ENCODE peak calls at places on chromosomes 7 and 10, in six cellular contexts. One of them, this sample, is unnamed.

GRCh38 chr7:117149692-117150091 is 173.2 kb downstream of the WNT2 start:
- DNase-seq in Calu3: no peak
- DNase-seq in suprapubic skin: no peak
- DNase-seq in right atrium auricular region: no peak
- DNase-seq in AG09319: no peak
- DNase-seq in cardiac fibroblast: no peak
- DNase-seq in this sample: no peak

GRCh38 chr7:56033671-56034432 is 17.4 kb downstream of the PSPH start:
- DNase-seq in Calu3: peak
- DNase-seq in suprapubic skin: no peak
- DNase-seq in right atrium auricular region: no peak
- DNase-seq in AG09319: no peak
- DNase-seq in cardiac fibroblast: peak
- DNase-seq in this sample: peak

GRCh38 chr7:124752310-124752709 is 13.3 kb downstream of the GPR37 start:
- DNase-seq in Calu3: no peak
- DNase-seq in suprapubic skin: no peak
- DNase-seq in right atrium auricular region: no peak
- DNase-seq in AG09319: no peak
- DNase-seq in cardiac fibroblast: no peak
- DNase-seq in this sample: no peak

GRCh38 chr10:133277993-133278576 is 1.4 kb upstream of the ADAM8 start:
- DNase-seq in Calu3: no peak
- DNase-seq in suprapubic skin: peak
- DNase-seq in right atrium auricular region: no peak
- DNase-seq in AG09319: no peak
- DNase-seq in cardiac fibroblast: no peak
- DNase-seq in this sample: no peak

GRCh38 chr10:101085846-101086245 is 24.1 kb downstream of the KAZALD1 start:
- DNase-seq in Calu3: no peak
- DNase-seq in suprapubic skin: no peak
- DNase-seq in right atrium auricular region: no peak
- DNase-seq in AG09319: no peak
- DNase-seq in cardiac fibroblast: no peak
- DNase-seq in this sample: no peak

GRCh38 chr10:5038703-5039102 is 35.0 kb upstream of the AKR1C2 start:
- DNase-seq in Calu3: no peak
- DNase-seq in suprapubic skin: no peak
- DNase-seq in right atrium auricular region: no peak
- DNase-seq in AG09319: no peak
- DNase-seq in cardiac fibroblast: no peak
- DNase-seq in this sample: no peak

GRCh38 chr10:62637249-62638061 is 167.1 kb upstream of the ADO start:
- DNase-seq in Calu3: peak
- DNase-seq in suprapubic skin: no peak
- DNase-seq in right atrium auricular region: no peak
- DNase-seq in AG09319: no peak
- DNase-seq in cardiac fibroblast: peak
- DNase-seq in this sample: no peak

GRCh38 chr10:110013615-110014293 is 6.0 kb downstream of the ADD3 start:
- DNase-seq in Calu3: peak
- DNase-seq in suprapubic skin: no peak
- DNase-seq in right atrium auricular region: no peak
- DNase-seq in AG09319: no peak
- DNase-seq in cardiac fibroblast: peak
- DNase-seq in this sample: no peak

DNA sequence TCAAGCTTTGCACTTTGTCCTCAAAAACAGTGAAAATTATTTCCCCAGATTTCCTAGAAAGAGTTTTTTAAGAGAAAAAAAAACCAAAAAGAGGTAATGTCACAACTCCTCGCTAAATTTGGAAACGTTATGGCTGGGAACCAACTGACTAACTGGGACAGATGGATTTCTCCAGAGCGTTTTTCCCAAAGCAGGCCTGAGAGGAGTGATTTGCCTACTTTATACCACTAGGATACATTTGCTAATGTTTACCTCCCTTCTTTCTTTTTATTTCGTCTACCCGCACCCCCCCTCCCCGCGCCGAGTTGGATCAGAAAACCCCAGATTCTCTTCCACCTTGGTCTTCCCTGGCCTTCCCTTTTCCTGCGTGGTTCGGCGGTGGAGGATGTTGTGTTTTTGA is 7.2 kb downstream of the CPA2 start:
- DNase-seq in Calu3: no peak
- DNase-seq in suprapubic skin: no peak
- DNase-seq in right atrium auricular region: no peak
- DNase-seq in AG09319: peak
- DNase-seq in cardiac fibroblast: peak
- DNase-seq in this sample: no peak
- TF ChIP-seq CTCF in Calu3: no peak
- TF ChIP-seq CTCF in suprapubic skin: no peak
- TF ChIP-seq CTCF in right atrium auricular region: no peak
- TF ChIP-seq CTCF in AG09319: no peak
- TF ChIP-seq CTCF in cardiac fibroblast: peak
- TF ChIP-seq CTCF in this sample: no peak

DNA sequence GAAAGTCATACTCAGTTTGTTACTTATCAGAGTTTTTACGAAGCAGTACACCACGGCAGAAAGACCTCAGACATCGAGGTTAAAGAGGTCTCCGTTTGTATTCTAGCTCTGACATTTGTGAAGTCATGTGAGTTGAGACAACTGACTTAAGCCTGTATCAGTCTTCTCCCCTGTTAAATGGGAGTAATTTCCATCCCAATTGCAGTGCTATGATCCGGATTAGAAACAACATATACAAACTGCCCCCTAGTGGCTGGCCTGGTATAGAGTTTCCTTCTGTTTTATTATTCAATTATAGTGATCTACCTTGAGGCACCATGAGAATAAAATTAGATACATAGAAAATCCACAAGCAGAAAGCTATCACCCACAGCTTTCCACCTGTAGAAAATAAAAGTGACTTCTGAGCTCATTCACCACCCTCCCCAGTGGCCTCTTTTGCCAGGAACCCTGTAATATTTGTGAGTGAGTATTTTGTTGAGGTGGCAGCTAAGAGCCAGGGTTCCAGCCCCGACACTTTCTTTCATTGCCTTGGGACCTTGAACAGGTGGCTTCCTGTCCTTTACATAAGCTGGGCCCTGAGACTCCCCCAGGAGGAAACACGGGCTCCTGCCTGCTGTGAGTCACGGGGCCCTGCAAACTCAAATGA is 607.2 kb upstream of the MGMT start:
- DNase-seq in Calu3: peak
- DNase-seq in suprapubic skin: no peak
- DNase-seq in right atrium auricular region: peak
- DNase-seq in AG09319: no peak
- DNase-seq in cardiac fibroblast: peak
- DNase-seq in this sample: no peak
- TF ChIP-seq CTCF in Calu3: peak
- TF ChIP-seq CTCF in suprapubic skin: peak
- TF ChIP-seq CTCF in right atrium auricular region: peak
- TF ChIP-seq CTCF in AG09319: peak
- TF ChIP-seq CTCF in cardiac fibroblast: peak
- TF ChIP-seq CTCF in this sample: peak

GRCh38 chr10:96317067-96317833 is 13.0 kb downstream of the DNTT start:
- DNase-seq in Calu3: no peak
- DNase-seq in suprapubic skin: no peak
- DNase-seq in right atrium auricular region: no peak
- DNase-seq in AG09319: no peak
- DNase-seq in cardiac fibroblast: no peak
- DNase-seq in this sample: no peak
- TF ChIP-seq CTCF in Calu3: no peak
- TF ChIP-seq CTCF in suprapubic skin: no peak
- TF ChIP-seq CTCF in right atrium auricular region: no peak
- TF ChIP-seq CTCF in AG09319: no peak
- TF ChIP-seq CTCF in cardiac fibroblast: no peak
- TF ChIP-seq CTCF in this sample: no peak

DNA sequence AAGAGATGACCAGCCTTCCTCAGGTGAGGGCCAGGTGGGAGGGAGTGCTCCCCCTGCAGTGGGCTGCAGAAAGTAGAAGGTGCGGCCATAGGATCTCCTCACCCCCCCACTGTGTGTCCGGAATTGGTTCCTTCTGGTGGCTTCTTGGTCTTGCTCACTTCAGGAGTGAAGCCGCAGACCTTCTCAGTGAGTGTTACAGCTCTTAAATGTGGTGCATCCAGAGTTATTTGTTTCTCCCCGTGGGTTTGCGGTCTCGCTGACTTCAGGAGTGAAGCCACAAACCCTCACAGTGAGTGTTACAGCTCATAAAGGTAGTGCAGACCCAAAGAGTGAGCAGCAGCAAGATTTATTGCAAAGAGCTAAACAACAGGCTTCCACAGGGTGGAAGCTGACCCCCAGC is 90.3 kb upstream of the NPS start:
- DNase-seq in Calu3: no peak
- DNase-seq in suprapubic skin: no peak
- DNase-seq in right atrium auricular region: no peak
- DNase-seq in AG09319: no peak
- DNase-seq in cardiac fibroblast: no peak
- DNase-seq in this sample: no peak
- TF ChIP-seq CTCF in Calu3: no peak
- TF ChIP-seq CTCF in suprapubic skin: no peak
- TF ChIP-seq CTCF in right atrium auricular region: no peak
- TF ChIP-seq CTCF in AG09319: no peak
- TF ChIP-seq CTCF in cardiac fibroblast: no peak
- TF ChIP-seq CTCF in this sample: no peak

GRCh38 chr7:146772581-146772980 is 656.0 kb downstream of the CNTNAP2 start:
- DNase-seq in Calu3: no peak
- DNase-seq in suprapubic skin: no peak
- DNase-seq in right atrium auricular region: no peak
- DNase-seq in AG09319: no peak
- DNase-seq in cardiac fibroblast: no peak
- DNase-seq in this sample: no peak
- TF ChIP-seq CTCF in Calu3: no peak
- TF ChIP-seq CTCF in suprapubic skin: no peak
- TF ChIP-seq CTCF in right atrium auricular region: no peak
- TF ChIP-seq CTCF in AG09319: no peak
- TF ChIP-seq CTCF in cardiac fibroblast: no peak
- TF ChIP-seq CTCF in this sample: peak

GRCh38 chr7:128672927-128673517 is 930 bp downstream of the GARIN1A start:
- DNase-seq in Calu3: no peak
- DNase-seq in suprapubic skin: no peak
- DNase-seq in right atrium auricular region: no peak
- DNase-seq in AG09319: no peak
- DNase-seq in cardiac fibroblast: peak
- DNase-seq in this sample: no peak
- TF ChIP-seq CTCF in Calu3: no peak
- TF ChIP-seq CTCF in suprapubic skin: no peak
- TF ChIP-seq CTCF in right atrium auricular region: peak
- TF ChIP-seq CTCF in AG09319: peak
- TF ChIP-seq CTCF in cardiac fibroblast: peak
- TF ChIP-seq CTCF in this sample: peak

GRCh38 chr7:43450894-43451293 is 132.0 kb upstream of the STK17A start:
- DNase-seq in Calu3: no peak
- DNase-seq in suprapubic skin: no peak
- DNase-seq in right atrium auricular region: no peak
- DNase-seq in AG09319: no peak
- DNase-seq in cardiac fibroblast: no peak
- DNase-seq in this sample: no peak

GRCh38 chr7:43458746-43459337 is 124.1 kb upstream of the STK17A start:
- DNase-seq in Calu3: no peak
- DNase-seq in suprapubic skin: no peak
- DNase-seq in right atrium auricular region: no peak
- DNase-seq in AG09319: no peak
- DNase-seq in cardiac fibroblast: no peak
- DNase-seq in this sample: no peak

GRCh38 chr7:43458330-43458729 is 124.6 kb upstream of the STK17A start:
- DNase-seq in Calu3: no peak
- DNase-seq in suprapubic skin: no peak
- DNase-seq in right atrium auricular region: no peak
- DNase-seq in AG09319: no peak
- DNase-seq in cardiac fibroblast: no peak
- DNase-seq in this sample: no peak

GRCh38 chr7:43456200-43456599 is 126.7 kb upstream of the STK17A start:
- DNase-seq in Calu3: no peak
- DNase-seq in suprapubic skin: no peak
- DNase-seq in right atrium auricular region: no peak
- DNase-seq in AG09319: no peak
- DNase-seq in cardiac fibroblast: no peak
- DNase-seq in this sample: no peak

GRCh38 chr7:43454936-43455518 is 127.9 kb upstream of the STK17A start:
- DNase-seq in Calu3: peak
- DNase-seq in suprapubic skin: no peak
- DNase-seq in right atrium auricular region: no peak
- DNase-seq in AG09319: no peak
- DNase-seq in cardiac fibroblast: peak
- DNase-seq in this sample: no peak
- TF ChIP-seq CTCF in Calu3: peak
- TF ChIP-seq CTCF in suprapubic skin: no peak
- TF ChIP-seq CTCF in right atrium auricular region: peak
- TF ChIP-seq CTCF in AG09319: peak
- TF ChIP-seq CTCF in cardiac fibroblast: peak
- TF ChIP-seq CTCF in this sample: peak

GRCh38 chr7:28615091-28615490 is 202.8 kb downstream of the CREB5 start:
- DNase-seq in Calu3: no peak
- DNase-seq in suprapubic skin: no peak
- DNase-seq in right atrium auricular region: no peak
- DNase-seq in AG09319: no peak
- DNase-seq in cardiac fibroblast: no peak
- DNase-seq in this sample: no peak
- TF ChIP-seq CTCF in Calu3: peak
- TF ChIP-seq CTCF in suprapubic skin: no peak
- TF ChIP-seq CTCF in right atrium auricular region: no peak
- TF ChIP-seq CTCF in AG09319: no peak
- TF ChIP-seq CTCF in cardiac fibroblast: no peak
- TF ChIP-seq CTCF in this sample: peak

GRCh38 chr7:51253157-51253556 is 63.5 kb downstream of the COBL start:
- DNase-seq in Calu3: peak
- DNase-seq in suprapubic skin: no peak
- DNase-seq in right atrium auricular region: peak
- DNase-seq in AG09319: no peak
- DNase-seq in cardiac fibroblast: no peak
- DNase-seq in this sample: no peak
- TF ChIP-seq CTCF in Calu3: no peak
- TF ChIP-seq CTCF in suprapubic skin: no peak
- TF ChIP-seq CTCF in right atrium auricular region: no peak
- TF ChIP-seq CTCF in AG09319: no peak
- TF ChIP-seq CTCF in cardiac fibroblast: no peak
- TF ChIP-seq CTCF in this sample: no peak